ENCODE peak calls at places on chromosome 21, in six cellular contexts. V, U, W, D, M and I are unnamed samples. For H3K9me3, the result is how much of the 10 kb centered on the place peaks cover.

GRCh38 chr21:39182484-39183271 is 573 bp downstream of the PSMG1 start:
- DNase-seq in W (peak), V (peak), M (no peak), U (peak), D (no peak), I (no peak)

GRCh38 chr21:40487406-40487805 is 359.6 kb downstream of the DSCAM start:
- DNase-seq in M (no peak), V (no peak), W (no peak), D (no peak), U (no peak), I (no peak)

GRCh38 chr21:41821756-41822431 is 55.0 kb upstream of the RIPK4 start:
- DNase-seq in W (no peak), U (no peak), D (no peak), M (no peak), V (no peak), I (no peak)

GRCh38 chr21:44948426-44949120 is 8.7 kb downstream of the SLX9 start:
- DNase-seq in W (no peak), D (no peak), U (no peak), V (peak), M (peak), I (no peak)

GRCh38 chr21:44285547-44285992 is at the start of gene AIRE:
- DNase-seq in U (no peak), V (no peak), D (peak), W (no peak), M (peak), I (no peak)

GRCh38 chr21:44874240-44874496 is 678 bp upstream of the PTTG1IP start:
- DNase-seq in M (no peak), V (no peak), D (no peak), U (no peak), W (no peak), I (no peak)

GRCh38 chr21:42925114-42925907 is at the start of gene ERVH48-1:
- DNase-seq in M (no peak), W (no peak), V (no peak), U (peak), D (peak), I (no peak)

GRCh38 chr21:37868896-37869295 is 47.4 kb downstream of the KCNJ6 start:
- DNase-seq in D (peak), M (no peak), U (no peak), V (no peak), W (no peak), I (no peak)

GRCh38 chr21:43305811-43306311 is 121.1 kb downstream of the SIK1 start:
- DNase-seq in W (no peak), U (peak), D (no peak), V (no peak), M (peak), I (no peak)

GRCh38 chr21:44337941-44338895 is 972 bp downstream of the CFAP410 start:
- DNase-seq in U (peak), V (peak), W (peak), D (peak), M (peak), I (peak)

GRCh38 chr21:37367758-37368535 is 1.4 kb downstream of the DYRK1A start:
- DNase-seq in U (peak), V (peak), W (peak), D (peak), M (peak), I (peak)

GRCh38 chr21:36093512-36093911 is 23.7 kb downstream of the CBR1 start:
- DNase-seq in M (no peak), D (no peak), V (no peak), U (no peak), W (no peak), I (no peak)

GRCh38 chr21:37939251-37939650 is 23.0 kb upstream of the KCNJ6 start:
- DNase-seq in M (no peak), W (no peak), D (no peak), V (no peak), U (no peak), I (no peak)

GRCh38 chr21:16193758-16194606 is 464.2 kb downstream of the USP25 start:
- DNase-seq in M (peak), W (peak), V (peak), U (peak), D (peak), I (peak)

GRCh38 chr21:36753556-36753955 is 54.6 kb downstream of the SIM2 start:
- DNase-seq in W (no peak), D (peak), V (no peak), U (no peak), M (no peak), I (no peak)

GRCh38 chr21:42849759-42850412 is 29.5 kb downstream of the WDR4 start:
- DNase-seq in W (no peak), V (no peak), D (no peak), U (no peak), M (peak), I (no peak)

GRCh38 chr21:41560701-41561158 is 52.8 kb upstream of the TMPRSS2 start:
- DNase-seq in D (no peak), V (no peak), W (no peak), M (no peak), U (no peak), I (no peak)

GRCh38 chr21:36452281-36452680 is 27.6 kb downstream of the CLDN14 start:
- DNase-seq in U (no peak), W (no peak), M (no peak), V (no peak), D (no peak), I (no peak)

GRCh38 chr21:28781602-28782274 is 210.9 kb downstream of the LTN1 start:
- DNase-seq in M (no peak), D (peak), W (no peak), V (peak), U (no peak), I (no peak)

GRCh38 chr21:38875694-38876492 is 70.2 kb downstream of the ETS2 start:
- DNase-seq in M (no peak), V (no peak), U (no peak), D (peak), W (no peak), I (no peak)

GRCh38 chr21:41640756-41641509 is 125.9 kb downstream of the RIPK4 start:
- DNase-seq in M (no peak), V (no peak), D (peak), W (no peak), U (no peak), I (no peak)

GRCh38 chr21:36887983-36888382 is 78.5 kb downstream of the HLCS start:
- DNase-seq in V (no peak), U (no peak), D (no peak), W (no peak), M (no peak), I (no peak)

GRCh38 chr21:42061866-42062542 is 9.1 kb upstream of the UMODL1 start:
- DNase-seq in W (no peak), M (peak), D (no peak), U (no peak), V (no peak), I (peak)

GRCh38 chr21:32819702-32820101 is 48.1 kb upstream of the PAXBP1 start:
- DNase-seq in D (peak), M (peak), V (no peak), W (peak), U (no peak), I (no peak)

GRCh38 chr21:45973475-45974072 is 8.0 kb upstream of the COL6A1 start:
- DNase-seq in V (peak), U (no peak), D (peak), M (peak), W (peak), I (peak)
- H3K9me3 ChIP-seq in V (under half), U (under half), D (under half), M (under half), W (under half), I (under half)

GRCh38 chr21:9758888-9759287 is 762.5 kb upstream of the TPTE start:
- DNase-seq in V (no peak), W (no peak), M (no peak), U (no peak), D (no peak), I (no peak)
- H3K9me3 ChIP-seq in V (under half), W (under half), M (under half), U (under half), D (under half), I (under half)

DNA sequence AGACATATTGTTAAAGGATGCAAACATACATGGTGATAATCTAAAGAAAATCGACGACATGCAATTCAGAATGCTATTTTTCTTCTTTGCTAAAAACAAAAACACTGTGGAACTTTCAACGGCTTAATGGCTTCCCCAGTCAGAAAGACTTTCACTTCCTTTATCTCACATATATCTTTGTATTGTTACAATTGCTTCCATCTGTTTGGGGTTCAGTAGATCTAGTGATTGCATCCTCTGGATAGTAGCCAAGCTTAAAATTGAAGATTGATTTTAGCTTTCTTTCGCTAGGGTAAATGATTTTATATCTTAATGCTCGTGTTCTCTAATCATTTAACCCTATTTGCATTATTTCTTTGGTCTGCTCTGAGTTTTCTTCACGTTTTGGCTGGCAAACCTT is 31.8 kb upstream of the ADAMTS1 start:
- DNase-seq in D (no peak), U (no peak), M (no peak), W (no peak), V (no peak), I (no peak)
- H3K9me3 ChIP-seq in D (under half), U (under half), M (under half), W (under half), V (under half), I (under half)

GRCh38 chr21:30717105-30717504 is 1.5 kb downstream of the KRTAP21-3 start:
- DNase-seq in V (no peak), M (no peak), D (no peak), W (no peak), U (no peak), I (no peak)

GRCh38 chr21:30714436-30714835 is 4.1 kb downstream of the KRTAP21-3 start:
- DNase-seq in V (no peak), D (no peak), M (no peak), W (no peak), U (no peak), I (no peak)

GRCh38 chr21:30714946-30715345 is 3.6 kb downstream of the KRTAP21-3 start:
- DNase-seq in M (no peak), V (no peak), W (no peak), U (no peak), D (no peak), I (no peak)

GRCh38 chr21:30710499-30710898 is 8.1 kb downstream of the KRTAP21-3 start:
- DNase-seq in M (no peak), V (no peak), U (no peak), W (no peak), D (no peak), I (no peak)

GRCh38 chr21:30713786-30714185 is 4.8 kb downstream of the KRTAP21-3 start:
- DNase-seq in U (no peak), D (no peak), M (no peak), W (no peak), V (no peak), I (no peak)
- H3K9me3 ChIP-seq in U (under half), D (under half), M (under half), W (under half), V (under half), I (under half)